ENCODE peak calls at places on chromosomes 5 and 9, in four cellular contexts. P, O, Q and R are unnamed samples.

GRCh38 chr5:39394946-39395345 is 29.8 kb downstream of the DAB2 start:
- DNase-seq in P (no peak), Q (no peak), O (no peak), R (peak; percentile 82)

GRCh38 chr9:134357631-134358025 is 31.4 kb downstream of the RXRA start:
- DNase-seq in P (no peak), Q (no peak), O (no peak), R (no peak)

GRCh38 chr9:134644715-134645606 is 3.4 kb downstream of the COL5A1 start:
- DNase-seq in Q (no peak), P (peak; percentile 84), O (no peak), R (peak; percentile 99)

GRCh38 chr5:175746851-175747250 is 89.0 kb downstream of the HRH2 start:
- DNase-seq in O (no peak), Q (no peak), P (no peak), R (peak; percentile 29)

GRCh38 chr9:4235951-4236804 is 63.7 kb downstream of the GLIS3 start:
- DNase-seq in O (no peak), P (no peak), Q (no peak), R (peak; percentile 76)

GRCh38 chr5:11234501-11234911 is 473.5 kb upstream of the DAP start:
- DNase-seq in P (peak; percentile 63), Q (peak; percentile 2), O (no peak), R (no peak)

GRCh38 chr9:107295995-107296394 is 12.9 kb downstream of the RAD23B start:
- DNase-seq in Q (no peak), O (no peak), P (no peak), R (no peak)

GRCh38 chr9:92609142-92609500 is 60.8 kb downstream of the IPPK start:
- DNase-seq in P (peak; percentile 44), O (no peak), Q (no peak), R (peak; percentile 30)

GRCh38 chr5:151451626-151452520 is 4.5 kb downstream of the SLC36A1 start:
- DNase-seq in P (no peak), O (no peak), Q (no peak), R (peak; percentile 60)

GRCh38 chr5:164353155-164353554 is 847.7 kb downstream of the MAT2B start:
- DNase-seq in Q (no peak), O (no peak), P (no peak), R (no peak)

GRCh38 chr5:32736842-32737241 is 25.7 kb downstream of the NPR3 start:
- DNase-seq in P (no peak), Q (no peak), O (no peak), R (no peak)

GRCh38 chr9:37425298-37425752 is 2.8 kb downstream of the GRHPR start:
- DNase-seq in P (no peak), Q (no peak), O (no peak), R (no peak)

GRCh38 chr5:139458580-139459407 is 3.7 kb downstream of the ECSCR start:
- DNase-seq in O (peak; percentile 78), P (no peak), Q (peak; percentile 72), R (peak; percentile 88)

GRCh38 chr5:101244621-101245020 is 341.5 kb upstream of the ST8SIA4 start:
- DNase-seq in Q (no peak), O (no peak), P (no peak), R (no peak)

GRCh38 chr5:171562822-171563221 is 143.4 kb downstream of the FGF18 start:
- DNase-seq in P (no peak), Q (no peak), O (no peak), R (no peak)

GRCh38 chr5:158773151-158773550 is 326.6 kb downstream of the EBF1 start:
- DNase-seq in P (no peak), O (no peak), Q (no peak), R (peak; percentile 59)

GRCh38 chr9:75893096-75893495 is 2.6 kb downstream of the PCSK5 start:
- DNase-seq in O (no peak), P (no peak), Q (no peak), R (no peak)